ENCODE peak calls at places on chromosomes 3 and 15, in four cellular contexts. O, D, S and U are unnamed samples.
A peak's percentile ranks its signal among the peaks of the same experiment; 100 is the strongest.

GRCh38 chr3:51935886-51936755 is 5.6 kb downstream of the RRP9 start:
- DNase-seq in O (no peak), S (no peak), D (no peak), U (no peak)

GRCh38 chr3:113231827-113232253 is 20.5 kb downstream of the BOC start:
- DNase-seq in O (peak; percentile 95), D (peak; percentile 58), S (no peak), U (no peak)

GRCh38 chr3:150720444-150720843 is 16.7 kb upstream of the ERICH6 start:
- DNase-seq in O (no peak), D (no peak), S (no peak), U (no peak)

GRCh38 chr3:171862993-171863521 is 19.9 kb downstream of the TMEM212 start:
- DNase-seq in D (peak; percentile 58), S (no peak), O (no peak), U (no peak)

GRCh38 chr15:29822100-29822684 is at the start of gene TJP1:
- DNase-seq in D (peak; percentile 39), O (peak; percentile 54), S (peak; percentile 87), U (peak; percentile 77)

GRCh38 chr3:177491301-177492031 is 294.2 kb upstream of the TBL1XR1 start:
- DNase-seq in O (no peak), S (no peak), D (no peak), U (no peak)

GRCh38 chr15:98812711-98813441 is 164.5 kb downstream of the IGF1R start:
- DNase-seq in D (peak; percentile 89), S (peak; percentile 6), O (no peak), U (peak; percentile 33)

GRCh38 chr15:52789601-52790165 is 453 bp downstream of the ONECUT1 start:
- DNase-seq in O (no peak), D (no peak), S (no peak), U (no peak)

GRCh38 chr3:55750525-55750924 is 263.4 kb upstream of the WNT5A start:
- DNase-seq in O (no peak), D (no peak), S (no peak), U (no peak)

GRCh38 chr15:58484794-58485600 is 53.2 kb downstream of the LIPC start:
- DNase-seq in O (no peak), D (no peak), S (no peak), U (no peak)

GRCh38 chr3:184448321-184449160 is 68.7 kb downstream of the CHRD start:
- DNase-seq in O (peak; percentile 13), D (no peak), S (no peak), U (no peak)

GRCh38 chr15:40137907-40138570 is 22.8 kb upstream of the BUB1B start:
- DNase-seq in D (no peak), S (no peak), O (no peak), U (no peak)

GRCh38 chr3:11914651-11915050 is 68.0 kb upstream of the TAMM41 start:
- DNase-seq in S (no peak), O (no peak), D (no peak), U (no peak)

GRCh38 chr15:57541805-57542504 is 49.7 kb upstream of the MYZAP start:
- DNase-seq in D (peak; percentile 44), O (peak; percentile 74), S (peak; percentile 46), U (peak; percentile 77)

GRCh38 chr3:187951452-187952190 is 202.3 kb upstream of the LPP start:
- DNase-seq in O (no peak), S (peak; percentile 9), D (no peak), U (no peak)

GRCh38 chr15:48244923-48245322 is 38.8 kb downstream of the SLC12A1 start:
- DNase-seq in O (no peak), D (no peak), S (no peak), U (no peak)

GRCh38 chr15:39934415-39935044 is 615 bp downstream of the EIF2AK4 start:
- DNase-seq in O (no peak), S (no peak), D (peak; percentile 9), U (no peak)

GRCh38 chr15:96735621-96736020 is 405.1 kb downstream of the NR2F2 start:
- DNase-seq in D (no peak), O (no peak), S (no peak), U (no peak)

GRCh38 chr15:95326689-95327525 is 1003.6 kb upstream of the NR2F2 start:
- DNase-seq in O (no peak), D (no peak), S (no peak), U (peak; percentile 58)

DNA sequence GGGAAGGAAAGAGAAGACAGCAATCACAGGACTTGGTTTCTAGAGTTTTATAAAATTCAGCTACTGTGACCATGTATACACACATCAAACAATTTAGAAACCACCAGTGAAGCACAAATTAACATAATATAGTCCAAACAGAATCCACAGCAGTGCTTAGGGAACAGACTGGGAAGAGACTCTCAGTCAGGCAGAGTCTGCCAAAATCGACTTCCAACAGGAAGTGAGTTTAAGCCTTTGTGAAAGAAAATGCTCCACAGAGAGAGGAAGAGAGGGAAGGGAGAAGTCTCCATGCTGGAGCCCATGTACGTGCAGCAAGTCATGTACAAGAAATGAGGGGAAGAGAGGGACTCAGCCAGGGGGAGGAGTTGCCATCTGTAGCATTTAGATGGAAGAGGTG is 172.6 kb downstream of the IL5RA start:
- DNase-seq in D (no peak), O (no peak), S (no peak), U (no peak)
- TF ChIP-seq HMGXB4 in D (no peak), O (no peak), S (no peak), U (no peak)

GRCh38 chr15:81085213-81085612 is 48.9 kb upstream of the CFAP161 start:
- DNase-seq in D (no peak), S (peak; percentile 70), O (no peak), U (no peak)
- TF ChIP-seq MAX in D (no peak), S (no peak), O (no peak), U (no peak)

DNA sequence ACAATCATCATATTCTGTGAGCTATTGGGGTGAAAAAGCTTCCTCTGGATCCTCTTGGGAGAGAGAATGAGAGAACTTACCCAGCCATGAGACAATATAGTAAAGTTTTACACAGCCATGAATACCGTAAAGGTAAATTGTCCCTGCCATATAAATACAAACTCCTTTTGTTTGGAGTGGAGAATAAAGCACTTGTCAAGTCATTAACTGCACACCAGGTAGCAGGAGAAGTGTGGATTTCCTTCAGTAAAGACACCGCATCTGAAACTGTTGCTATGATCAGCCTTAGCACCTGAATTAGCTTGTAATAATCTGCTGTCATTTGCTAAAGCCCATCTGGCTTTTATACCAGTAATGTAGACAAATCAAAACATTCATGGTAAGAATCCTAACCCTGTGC is 336.6 kb upstream of the SLCO3A1 start:
- DNase-seq in S (no peak), D (no peak), O (no peak), U (no peak)
- TF ChIP-seq HMGXB4 in S (no peak), D (no peak), O (no peak), U (no peak)

GRCh38 chr15:78329625-78330024 is 10.5 kb upstream of the CRABP1 start:
- DNase-seq in O (no peak), S (no peak), D (no peak), U (no peak)
- TF ChIP-seq MAX in O (no peak), S (no peak), D (no peak), U (no peak)

GRCh38 chr15:55587321-55588069 is 650 bp downstream of the PYGO1 start:
- DNase-seq in O (peak; percentile 75), D (peak; percentile 31), S (peak; percentile 24), U (peak; percentile 52)

GRCh38 chr15:55588070-55588817 is at the start of gene PYGO1:
- DNase-seq in O (peak; percentile 69), D (peak; percentile 5), S (peak; percentile 40), U (peak; percentile 71)

GRCh38 chr15:55586808-55587207 is 1.3 kb downstream of the PYGO1 start:
- DNase-seq in O (no peak), S (no peak), D (no peak), U (no peak)

GRCh38 chr15:55589297-55589696 is 1.2 kb upstream of the PYGO1 start:
- DNase-seq in D (no peak), S (no peak), O (no peak), U (no peak)

DNA sequence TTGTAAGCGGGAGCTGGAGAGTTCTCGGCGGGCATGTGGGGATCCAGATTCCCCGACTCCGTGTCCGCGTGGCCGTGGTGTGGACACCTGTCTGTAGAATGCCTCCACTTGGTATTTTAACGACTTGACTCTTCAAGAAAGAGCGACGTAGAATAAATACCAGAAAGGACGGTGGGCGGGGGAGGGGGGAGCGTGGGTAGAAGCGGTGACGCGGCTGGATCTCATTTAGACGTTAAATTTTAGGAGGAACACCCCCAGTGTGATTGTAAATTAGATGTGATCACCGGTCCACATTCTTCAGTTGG is 625 bp upstream of the PYGO1 start:
- DNase-seq in D (no peak), S (no peak), O (no peak), U (no peak)
- TF ChIP-seq HMGXB4 in D (no peak), S (no peak), O (no peak), U (no peak)

GRCh38 chr3:50450135-50450911 is 53.1 kb downstream of the CACNA2D2 start:
- DNase-seq in O (no peak), S (no peak), D (peak; percentile 12), U (peak; percentile 32)
- TF ChIP-seq MAX in O (no peak), S (no peak), D (no peak), U (no peak)

GRCh38 chr3:78235841-78236240 is 1195.9 kb downstream of the ROBO2 start:
- DNase-seq in O (no peak), D (no peak), S (no peak), U (no peak)
- TF ChIP-seq HMGXB4 in O (no peak), D (no peak), S (no peak), U (no peak)

GRCh38 chr15:31455499-31455898 is 128.9 kb downstream of the KLF13 start:
- DNase-seq in D (no peak), S (no peak), O (no peak), U (no peak)
- TF ChIP-seq MAX in D (no peak), S (no peak), O (no peak), U (no peak)

DNA sequence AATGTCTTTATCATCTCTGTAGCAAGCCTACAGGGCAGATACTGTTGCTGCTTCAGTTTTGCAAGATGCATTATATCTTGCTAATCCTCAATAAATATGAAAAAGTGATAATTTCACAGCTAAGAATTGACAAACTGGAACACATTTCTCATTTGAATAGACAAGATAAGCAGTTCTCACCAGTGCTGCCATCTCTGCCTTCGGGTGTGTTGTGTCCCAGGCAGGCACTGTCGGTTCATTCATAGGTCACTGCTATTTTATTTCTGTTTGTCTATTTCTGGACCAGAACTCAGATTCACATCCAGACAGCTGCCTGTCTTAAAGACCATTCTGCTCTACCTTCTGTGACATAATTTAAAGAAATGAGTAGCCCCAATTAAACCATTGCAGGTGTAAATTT is 149.7 kb downstream of the ARPP21 start:
- DNase-seq in D (no peak), S (no peak), O (no peak), U (no peak)
- TF ChIP-seq HMGXB4 in D (no peak), S (no peak), O (no peak), U (no peak)